ENCODE peak calls at places on chromosome 6, in eight cellular contexts. S is sigmoid colon, C is GM20000, B is fibroblast of lung, P is heart right ventricle, X is heart left ventricle, F is breast epithelium, A is fibroblast of pulmonary artery. E is an unnamed sample.

GRCh38 chr6:93248591-93248990 is 170.8 kb downstream of the EPHA7 start:
- DNase-seq in S (no peak), C (no peak), B (no peak), P (no peak), X (no peak), F (no peak), A (no peak), E (no peak)

GRCh38 chr6:158996863-158997262 is 3.1 kb downstream of the RSPH3 start:
- DNase-seq in S (no peak), C (no peak), B (no peak), P (no peak), X (no peak), F (no peak), A (peak; percentile 25), E (no peak)

GRCh38 chr6:68634503-68635411 is at the start of gene ADGRB3:
- DNase-seq in S (peak; percentile 89), C (peak; percentile 69), B (peak; percentile 68), P (peak; percentile 83), X (peak; percentile 85), F (peak; percentile 37), A (peak; percentile 79), E (no peak)

GRCh38 chr6:40330301-40330721 is 256.9 kb downstream of the LRFN2 start:
- DNase-seq in S (no peak), C (no peak), B (no peak), P (no peak), X (no peak), F (no peak), A (no peak), E (no peak)

GRCh38 chr6:41375598-41376151 is 40.3 kb downstream of the NCR2 start:
- DNase-seq in S (no peak), C (no peak), B (no peak), P (no peak), X (no peak), F (no peak), A (no peak), E (no peak)

GRCh38 chr6:166333172-166333995 is 9.0 kb downstream of the SFT2D1 start:
- DNase-seq in S (no peak), C (peak; percentile 75), B (no peak), P (no peak), X (no peak), F (no peak), A (no peak), E (no peak)

GRCh38 chr6:87660226-87660886 is 41.7 kb downstream of the AKIRIN2 start:
- DNase-seq in S (no peak), C (no peak), B (peak; percentile 76), P (no peak), X (no peak), F (no peak), A (peak; percentile 38), E (no peak)

GRCh38 chr6:160042014-160042773 is 73.3 kb downstream of the IGF2R start:
- DNase-seq in S (no peak), C (no peak), B (peak; percentile 83), P (no peak), X (no peak), F (no peak), A (peak; percentile 29), E (no peak)

GRCh38 chr6:31143148-31143547 is 4.3 kb upstream of the PSORS1C2 start:
- DNase-seq in S (peak; percentile 88), C (no peak), B (peak; percentile 90), P (peak; percentile 68), X (peak; percentile 75), F (no peak), A (peak; percentile 90), E (no peak)

GRCh38 chr6:25415274-25415673 is 136.1 kb downstream of the CARMIL1 start:
- DNase-seq in S (no peak), C (no peak), B (no peak), P (no peak), X (no peak), F (no peak), A (no peak), E (no peak)

GRCh38 chr6:151534576-151534975 is 40.8 kb downstream of the CCDC170 start:
- DNase-seq in S (no peak), C (no peak), B (peak; percentile 93), P (no peak), X (no peak), F (no peak), A (peak; percentile 24), E (no peak)

GRCh38 chr6:93419304-93420162 is at the start of gene EPHA7:
- DNase-seq in S (peak; percentile 97), C (peak; percentile 86), B (peak; percentile 89), P (peak; percentile 91), X (peak; percentile 94), F (peak; percentile 87), A (peak; percentile 87), E (peak; percentile 50)

GRCh38 chr6:108526739-108527174 is 34.0 kb upstream of the FOXO3 start:
- DNase-seq in S (no peak), C (peak; percentile 39), B (peak; percentile 35), P (no peak), X (no peak), F (no peak), A (peak; percentile 69), E (no peak)

GRCh38 chr6:85614780-85615179 is 21.1 kb upstream of the SNX14 start:
- DNase-seq in S (no peak), C (no peak), B (no peak), P (no peak), X (no peak), F (no peak), A (no peak), E (no peak)

GRCh38 chr6:81762132-81762531 is 9.7 kb upstream of the TENT5A start:
- DNase-seq in S (no peak), C (no peak), B (peak; percentile 21), P (no peak), X (no peak), F (no peak), A (peak; percentile 20), E (no peak)

GRCh38 chr6:128885381-128885780 is 2.4 kb downstream of the LAMA2 start:
- DNase-seq in S (no peak), C (no peak), B (no peak), P (no peak), X (no peak), F (no peak), A (no peak), E (no peak)

GRCh38 chr6:72248621-72249020 is 362.3 kb downstream of the RIMS1 start:
- DNase-seq in S (no peak), C (no peak), B (peak; percentile 36), P (no peak), X (no peak), F (no peak), A (no peak), E (no peak)

GRCh38 chr6:2147737-2148448 is 97.5 kb downstream of the GMDS start:
- DNase-seq in S (no peak), C (no peak), B (peak; percentile 48), P (no peak), X (no peak), F (no peak), A (no peak), E (no peak)

GRCh38 chr6:29813809-29814208 is 13.8 kb upstream of the HLA-G start:
- DNase-seq in S (no peak), C (no peak), B (no peak), P (no peak), X (no peak), F (no peak), A (no peak), E (no peak)

GRCh38 chr6:43113431-43114260 is 37.5 kb downstream of the PTK7 start:
- DNase-seq in S (no peak), C (no peak), B (no peak), P (no peak), X (no peak), F (no peak), A (no peak), E (no peak)

GRCh38 chr6:81962198-81962597 is 209.7 kb upstream of the TENT5A start:
- DNase-seq in S (no peak), C (no peak), B (no peak), P (no peak), X (no peak), F (peak; percentile 22), A (peak; percentile 55), E (no peak)

GRCh38 chr6:101163611-101164010 is 229.9 kb upstream of the GRIK2 start:
- DNase-seq in S (no peak), C (no peak), B (no peak), P (no peak), X (no peak), F (no peak), A (peak; percentile 2), E (no peak)

GRCh38 chr6:101167638-101168037 is 225.9 kb upstream of the GRIK2 start:
- DNase-seq in S (no peak), C (no peak), B (no peak), P (no peak), X (no peak), F (no peak), A (no peak), E (no peak)
- TF ChIP-seq CTCF in S (no peak), C (no peak), B (no peak), P (no peak), X (no peak), F (no peak), A (no peak), E (no peak)

GRCh38 chr6:12158686-12159415 is 131.3 kb upstream of the EDN1 start:
- DNase-seq in S (no peak), C (no peak), B (no peak), P (no peak), X (no peak), F (no peak), A (no peak), E (no peak)
- TF ChIP-seq CTCF in S (no peak), C (no peak), B (peak; percentile 5), P (no peak), X (no peak), F (no peak), A (no peak), E (no peak)

GRCh38 chr6:56995347-56995746 is 40.4 kb downstream of the BEND6 start:
- DNase-seq in S (no peak), C (no peak), B (no peak), P (no peak), X (no peak), F (no peak), A (no peak), E (no peak)
- TF ChIP-seq CTCF in S (no peak), C (no peak), B (no peak), P (no peak), X (no peak), F (no peak), A (no peak), E (no peak)

GRCh38 chr6:5003604-5004372 is at the start of gene RPP40:
- DNase-seq in S (peak; percentile 98), C (peak; percentile 95), B (peak; percentile 95), P (peak; percentile 98), X (peak; percentile 97), F (peak; percentile 95), A (peak; percentile 97), E (peak; percentile 94)

GRCh38 chr6:4999586-4999985 is 4.3 kb downstream of the RPP40 start:
- DNase-seq in S (no peak), C (no peak), B (no peak), P (no peak), X (no peak), F (no peak), A (no peak), E (no peak)

GRCh38 chr6:4994741-4995140 is 9.1 kb downstream of the RPP40 start:
- DNase-seq in S (no peak), C (no peak), B (no peak), P (no peak), X (no peak), F (no peak), A (no peak), E (no peak)

DNA sequence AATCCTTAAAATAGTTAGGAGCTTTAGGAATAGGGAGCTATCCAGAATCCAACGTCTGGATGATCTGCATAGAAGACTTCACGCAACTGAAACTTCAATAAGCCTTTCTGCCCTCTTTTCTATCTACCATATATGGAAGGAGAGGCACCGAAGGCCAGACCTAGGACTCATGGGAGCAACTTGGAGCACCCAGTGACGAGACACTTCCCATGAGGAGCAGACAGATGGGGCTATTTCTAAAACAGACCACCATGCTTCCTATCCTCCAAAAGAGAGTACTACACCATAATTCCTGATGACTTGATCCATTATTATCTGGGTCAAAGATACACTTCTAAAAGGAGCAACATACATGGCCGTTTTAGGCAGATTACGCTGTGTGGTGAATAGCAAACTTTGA is 6.0 kb downstream of the RPP40 start:
- DNase-seq in S (no peak), C (no peak), B (no peak), P (no peak), X (no peak), F (no peak), A (no peak), E (no peak)
- TF ChIP-seq CTCF in S (no peak), C (no peak), B (no peak), P (no peak), X (no peak), F (no peak), A (no peak), E (no peak)